ENCODE peak calls at places on chromosome 1, in eight cellular contexts. W, T, M, E, H, A, J and O are unnamed samples.

GRCh38 chr1:159922499-159923202 is 2.7 kb downstream of the TAGLN2 start:
- DNase-seq in W (no peak), T (peak; percentile 62), M (no peak), E (peak; percentile 53), H (peak; percentile 75), A (no peak), J (no peak), O (peak; percentile 69)

GRCh38 chr1:25502957-25503356 is 40.4 kb upstream of the LDLRAP1 start:
- DNase-seq in W (no peak), T (peak; percentile 33), M (no peak), E (no peak), H (peak; percentile 40), A (no peak), J (no peak), O (no peak)

GRCh38 chr1:33524586-33524985 is 52.1 kb downstream of the ZSCAN20 start:
- DNase-seq in W (no peak), T (no peak), M (no peak), E (no peak), H (no peak), A (no peak), J (no peak), O (no peak)

GRCh38 chr1:160607051-160608032 is 28.0 kb upstream of the CD84 start:
- DNase-seq in W (peak; percentile 79), T (peak; percentile 71), M (peak; percentile 94), E (no peak), H (no peak), A (peak; percentile 47), J (peak; percentile 90), O (peak; percentile 69)

GRCh38 chr1:26991310-26992116 is 2.0 kb upstream of the TRNP1 start:
- DNase-seq in W (no peak), T (peak; percentile 65), M (no peak), E (no peak), H (no peak), A (no peak), J (no peak), O (no peak)

GRCh38 chr1:17633654-17634053 is 94.2 kb downstream of the ARHGEF10L start:
- DNase-seq in W (no peak), T (no peak), M (no peak), E (no peak), H (no peak), A (no peak), J (no peak), O (no peak)

GRCh38 chr1:156860639-156861423 is at the start of gene NTRK1:
- DNase-seq in W (peak; percentile 55), T (peak; percentile 81), M (peak; percentile 67), E (peak; percentile 71), H (no peak), A (peak; percentile 53), J (no peak), O (peak; percentile 24)

GRCh38 chr1:108570128-108570527 is 10.2 kb downstream of the EEIG2 start:
- DNase-seq in W (peak; percentile 29), T (no peak), M (peak; percentile 71), E (no peak), H (no peak), A (no peak), J (no peak), O (no peak)

GRCh38 chr1:236142358-236143103 is at the start of gene GPR137B:
- DNase-seq in W (peak; percentile 44), T (peak; percentile 79), M (peak; percentile 47), E (peak; percentile 50), H (no peak), A (peak; percentile 76), J (no peak), O (peak; percentile 67)

DNA sequence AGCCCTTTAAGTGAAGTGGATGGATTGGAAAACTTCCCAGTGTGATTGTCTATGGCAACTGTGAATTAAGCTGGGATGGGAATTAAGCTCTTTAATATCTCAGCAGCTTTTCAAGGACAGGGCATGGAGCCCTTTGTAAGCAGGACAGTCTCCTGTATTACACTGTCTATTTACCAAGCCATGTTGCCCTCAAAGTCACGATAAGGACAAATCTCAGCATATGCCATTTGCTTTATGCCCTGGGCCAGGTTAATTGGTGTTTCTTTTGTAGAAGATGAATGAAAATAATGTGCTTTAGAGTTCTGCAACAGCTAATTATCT is 17.6 kb downstream of the UTP25 start:
- DNase-seq in W (peak; percentile 9), T (no peak), M (no peak), E (no peak), H (no peak), A (no peak), J (no peak), O (no peak)
- H3K36me3 ChIP-seq in W (peaks cover 35% of the 10 kb centered on the region), T (peaks cover 65% of the 10 kb centered on the region), M (peaks cover 6% of the 10 kb centered on the region), E (no peaks in the 10 kb centered on the region), H (peaks cover 94% of the 10 kb centered on the region), A (peaks cover 16% of the 10 kb centered on the region), J (peaks cover 19% of the 10 kb centered on the region), O (peaks cover 16% of the 10 kb centered on the region)

GRCh38 chr1:7008975-7009740 is 223.9 kb downstream of the CAMTA1 start:
- DNase-seq in W (no peak), T (peak; percentile 29), M (no peak), E (no peak), H (no peak), A (no peak), J (no peak), O (no peak)

GRCh38 chr1:7008331-7008730 is 223.1 kb downstream of the CAMTA1 start:
- DNase-seq in W (no peak), T (peak; percentile 21), M (no peak), E (no peak), H (no peak), A (no peak), J (no peak), O (no peak)

GRCh38 chr1:7010534-7011200 is 225.4 kb downstream of the CAMTA1 start:
- DNase-seq in W (no peak), T (no peak), M (no peak), E (no peak), H (no peak), A (no peak), J (no peak), O (no peak)

GRCh38 chr1:7011826-7012225 is 226.6 kb downstream of the CAMTA1 start:
- DNase-seq in W (no peak), T (no peak), M (no peak), E (no peak), H (no peak), A (no peak), J (no peak), O (no peak)

GRCh38 chr1:7009741-7010525 is 224.7 kb downstream of the CAMTA1 start:
- DNase-seq in W (no peak), T (peak; percentile 36), M (no peak), E (no peak), H (no peak), A (no peak), J (no peak), O (no peak)
- H3K4me3 ChIP-seq in W (no peak overlapping the region), T (no peak overlapping the region), M (no peak overlapping the region), E (no peak overlapping the region), H (no peak overlapping the region), A (no peak overlapping the region), J (no peak overlapping the region), O (no peak overlapping the region)

GRCh38 chr1:46580140-46580903 is 23.7 kb downstream of the MKNK1 start:
- DNase-seq in W (no peak), T (no peak), M (no peak), E (no peak), H (no peak), A (no peak), J (no peak), O (no peak)

GRCh38 chr1:46585312-46585711 is 18.8 kb downstream of the MKNK1 start:
- DNase-seq in W (no peak), T (no peak), M (no peak), E (no peak), H (no peak), A (no peak), J (no peak), O (no peak)

GRCh38 chr1:46577671-46578070 is 26.2 kb upstream of the KNCN start:
- DNase-seq in W (no peak), T (no peak), M (no peak), E (no peak), H (no peak), A (no peak), J (no peak), O (no peak)

GRCh38 chr1:46582972-46583371 is 21.1 kb downstream of the MKNK1 start:
- DNase-seq in W (no peak), T (no peak), M (peak; percentile 56), E (no peak), H (no peak), A (no peak), J (no peak), O (no peak)

GRCh38 chr1:46581685-46582455 is 22.2 kb downstream of the MKNK1 start:
- DNase-seq in W (no peak), T (no peak), M (no peak), E (no peak), H (no peak), A (no peak), J (no peak), O (no peak)
- H3K36me3 ChIP-seq in W (peaks cover 6% of the 10 kb centered on the region), T (peaks cover 39% of the 10 kb centered on the region), M (no peaks in the 10 kb centered on the region), E (no peaks in the 10 kb centered on the region), H (peaks cover 94% of the 10 kb centered on the region), A (peaks cover 19% of the 10 kb centered on the region), J (peaks cover 2% of the 10 kb centered on the region), O (peaks cover 6% of the 10 kb centered on the region)

GRCh38 chr1:218349365-218350021 is 4.4 kb downstream of the TGFB2 start:
- DNase-seq in W (no peak), T (no peak), M (no peak), E (no peak), H (no peak), A (no peak), J (no peak), O (no peak)
- H3K4me3 ChIP-seq in W (peak overlapping the region; percentile 94), T (no peak overlapping the region), M (no peak overlapping the region), E (peak overlapping the region; percentile 70), H (peak overlapping the region; percentile 78), A (no peak overlapping the region), J (no peak overlapping the region), O (no peak overlapping the region)

GRCh38 chr1:184056921-184057496 is 5.5 kb downstream of the TSEN15 start:
- DNase-seq in W (peak; percentile 55), T (no peak), M (peak; percentile 84), E (no peak), H (no peak), A (no peak), J (no peak), O (no peak)
- H3K36me3 ChIP-seq in W (peaks cover 16% of the 10 kb centered on the region), T (peaks cover 7% of the 10 kb centered on the region), M (no peaks in the 10 kb centered on the region), E (no peaks in the 10 kb centered on the region), H (peaks cover 13% of the 10 kb centered on the region), A (no peaks in the 10 kb centered on the region), J (no peaks in the 10 kb centered on the region), O (no peaks in the 10 kb centered on the region)